ENCODE peak calls at places on chromosomes 2 and 18, in seven cellular contexts. L is stimulated activated CD8-positive, alpha-beta memory T cell treated with anti-CD3 and anti-CD28 coated beads, Interleukin-2, amount 100 ng/mL, for 1 hour; W is esophagus squamous epithelium; K is activated gamma-delta T cell treated with anti-CD3 and anti-CD28 coated beads, Interleukin-2, amount 50 U/mL, for 16 hours; M is M059J; S is T-helper 9 cell; A is NAMALWA. R is an unnamed sample.

GRCh38 chr2:73075477-73076373 is 4.2 kb upstream of the SFXN5 start:
- DNase-seq in W (no peak), L (no peak), A (no peak), S (no peak), K (no peak), M (no peak), R (no peak)

GRCh38 chr2:240881913-240882312 is 13.3 kb downstream of the AGXT start:
- DNase-seq in A (peak), L (no peak), M (no peak), K (no peak), S (no peak), W (no peak), R (no peak)

GRCh38 chr2:85797263-85797660 is 43.5 kb downstream of the ATOH8 start:
- DNase-seq in S (no peak), L (no peak), A (no peak), K (no peak), W (no peak), M (no peak), R (no peak)

GRCh38 chr18:5582849-5583667 is 39.3 kb upstream of the EPB41L3 start:
- DNase-seq in L (no peak), S (no peak), A (no peak), M (peak), W (no peak), K (no peak), R (no peak)

GRCh38 chr18:5649439-5649838 is 105.6 kb upstream of the EPB41L3 start:
- DNase-seq in L (no peak), S (no peak), W (no peak), A (no peak), K (no peak), M (no peak), R (no peak)

GRCh38 chr2:69138247-69138754 is 125.3 kb downstream of the ANTXR1 start:
- DNase-seq in S (no peak), A (no peak), L (no peak), K (no peak), W (no peak), M (peak), R (no peak)

GRCh38 chr2:161415041-161415440 is 1.1 kb upstream of the TBR1 start:
- DNase-seq in A (peak), K (no peak), S (peak), M (no peak), L (no peak), W (no peak), R (no peak)

GRCh38 chr2:60882971-60883753 is 1.8 kb downstream of the REL start:
- DNase-seq in K (no peak), L (no peak), W (no peak), S (no peak), A (peak), M (peak), R (peak)

GRCh38 chr2:157735532-157735931 is 106.9 kb upstream of the ACVR1C start:
- DNase-seq in M (no peak), A (no peak), L (no peak), K (no peak), S (no peak), W (no peak), R (peak)

GRCh38 chr2:172578054-172578453 is 22.2 kb downstream of the PDK1 start:
- DNase-seq in L (no peak), W (no peak), A (no peak), S (no peak), M (no peak), K (no peak), R (no peak)

GRCh38 chr2:238845583-238846480 is 2.1 kb upstream of the TWIST2 start:
- DNase-seq in L (no peak), W (no peak), S (no peak), K (no peak), M (no peak), A (no peak), R (no peak)

GRCh38 chr2:23476786-23477185 is 91.8 kb downstream of the KLHL29 start:
- DNase-seq in M (no peak), A (no peak), L (no peak), S (no peak), W (no peak), K (no peak), R (no peak)

GRCh38 chr2:160613466-160614153 is 120.0 kb upstream of the RBMS1 start:
- DNase-seq in K (no peak), A (no peak), S (no peak), L (no peak), M (peak), W (no peak), R (no peak)

GRCh38 chr2:174332607-174333001 is 2.1 kb upstream of the SP9 start:
- DNase-seq in L (no peak), M (peak), W (no peak), S (no peak), A (no peak), K (no peak), R (no peak)

GRCh38 chr2:54520687-54521086 is 64.6 kb downstream of the SPTBN1 start:
- DNase-seq in K (no peak), W (no peak), L (no peak), S (no peak), A (no peak), M (peak), R (no peak)

R was measured in MM.1S.